ENCODE peak calls at places on chromosome 16, in four cellular contexts. One of them, this sample, is unnamed.

GRCh38 chr16:84484579-84485254 is 19.7 kb downstream of the MEAK7 start:
- DNase-seq in activated T-cell treated with anti-CD3 and anti-CD28 coated beads, Interleukin-2, amount 50 U/mL, for 4 hours: no peak
- DNase-seq in IMR-90: peak
- DNase-seq in AG09319: no peak
- DNase-seq in this sample: no peak

GRCh38 chr16:68445458-68445857 is 2.9 kb downstream of the SMPD3 start:
- DNase-seq in activated T-cell treated with anti-CD3 and anti-CD28 coated beads, Interleukin-2, amount 50 U/mL, for 4 hours: no peak
- DNase-seq in IMR-90: peak
- DNase-seq in AG09319: no peak
- DNase-seq in this sample: no peak

GRCh38 chr16:87375426-87376135 is 8.0 kb downstream of the FBXO31 start:
- DNase-seq in activated T-cell treated with anti-CD3 and anti-CD28 coated beads, Interleukin-2, amount 50 U/mL, for 4 hours: no peak
- DNase-seq in IMR-90: peak
- DNase-seq in AG09319: no peak
- DNase-seq in this sample: no peak

GRCh38 chr16:88805340-88805715 is 1.7 kb downstream of the CDT1 start:
- DNase-seq in activated T-cell treated with anti-CD3 and anti-CD28 coated beads, Interleukin-2, amount 50 U/mL, for 4 hours: no peak
- DNase-seq in IMR-90: no peak
- DNase-seq in AG09319: no peak
- DNase-seq in this sample: no peak

GRCh38 chr16:80968386-80969113 is 38.1 kb downstream of the CMC2 start:
- DNase-seq in activated T-cell treated with anti-CD3 and anti-CD28 coated beads, Interleukin-2, amount 50 U/mL, for 4 hours: no peak
- DNase-seq in IMR-90: peak
- DNase-seq in AG09319: no peak
- DNase-seq in this sample: no peak

GRCh38 chr16:3810818-3811217 is 69.7 kb downstream of the CREBBP start:
- DNase-seq in activated T-cell treated with anti-CD3 and anti-CD28 coated beads, Interleukin-2, amount 50 U/mL, for 4 hours: no peak
- DNase-seq in IMR-90: no peak
- DNase-seq in AG09319: no peak
- DNase-seq in this sample: no peak

GRCh38 chr16:1363501-1364041 is 11.8 kb downstream of the GNPTG start:
- DNase-seq in activated T-cell treated with anti-CD3 and anti-CD28 coated beads, Interleukin-2, amount 50 U/mL, for 4 hours: peak
- DNase-seq in IMR-90: peak
- DNase-seq in AG09319: no peak
- DNase-seq in this sample: no peak

GRCh38 chr16:61730997-61731396 is 305.2 kb downstream of the CDH8 start:
- DNase-seq in activated T-cell treated with anti-CD3 and anti-CD28 coated beads, Interleukin-2, amount 50 U/mL, for 4 hours: no peak
- DNase-seq in IMR-90: no peak
- DNase-seq in AG09319: no peak
- DNase-seq in this sample: no peak

GRCh38 chr16:89113152-89113547 is 19.5 kb downstream of the ACSF3 start:
- DNase-seq in activated T-cell treated with anti-CD3 and anti-CD28 coated beads, Interleukin-2, amount 50 U/mL, for 4 hours: no peak
- DNase-seq in IMR-90: no peak
- DNase-seq in AG09319: no peak
- DNase-seq in this sample: no peak

GRCh38 chr16:3838600-3839401 is 41.7 kb downstream of the CREBBP start:
- DNase-seq in activated T-cell treated with anti-CD3 and anti-CD28 coated beads, Interleukin-2, amount 50 U/mL, for 4 hours: no peak
- DNase-seq in IMR-90: peak
- DNase-seq in AG09319: no peak
- DNase-seq in this sample: no peak

GRCh38 chr16:48076455-48077012 is 79.3 kb downstream of the ABCC12 start:
- DNase-seq in activated T-cell treated with anti-CD3 and anti-CD28 coated beads, Interleukin-2, amount 50 U/mL, for 4 hours: no peak
- DNase-seq in IMR-90: peak
- DNase-seq in AG09319: no peak
- DNase-seq in this sample: no peak

GRCh38 chr16:85593503-85594195 is 19.5 kb upstream of the GSE1 start:
- DNase-seq in activated T-cell treated with anti-CD3 and anti-CD28 coated beads, Interleukin-2, amount 50 U/mL, for 4 hours: no peak
- DNase-seq in IMR-90: no peak
- DNase-seq in AG09319: no peak
- DNase-seq in this sample: no peak

GRCh38 chr16:47884131-47884725 is 271.6 kb downstream of the ABCC12 start:
- DNase-seq in activated T-cell treated with anti-CD3 and anti-CD28 coated beads, Interleukin-2, amount 50 U/mL, for 4 hours: no peak
- DNase-seq in IMR-90: no peak
- DNase-seq in AG09319: no peak
- DNase-seq in this sample: no peak

GRCh38 chr16:82730901-82731300 is 104.1 kb downstream of the CDH13 start:
- DNase-seq in activated T-cell treated with anti-CD3 and anti-CD28 coated beads, Interleukin-2, amount 50 U/mL, for 4 hours: no peak
- DNase-seq in IMR-90: no peak
- DNase-seq in AG09319: peak
- DNase-seq in this sample: no peak

GRCh38 chr16:11792404-11793260 is 4.4 kb downstream of the ZC3H7A start:
- DNase-seq in activated T-cell treated with anti-CD3 and anti-CD28 coated beads, Interleukin-2, amount 50 U/mL, for 4 hours: no peak
- DNase-seq in IMR-90: no peak
- DNase-seq in AG09319: no peak
- DNase-seq in this sample: no peak

GRCh38 chr16:1481906-1482835 is 6.6 kb downstream of the PTX4 start:
- DNase-seq in activated T-cell treated with anti-CD3 and anti-CD28 coated beads, Interleukin-2, amount 50 U/mL, for 4 hours: no peak
- DNase-seq in IMR-90: peak
- DNase-seq in AG09319: no peak
- DNase-seq in this sample: peak

GRCh38 chr16:12120982-12121652 is 144.6 kb downstream of the SNX29 start:
- DNase-seq in activated T-cell treated with anti-CD3 and anti-CD28 coated beads, Interleukin-2, amount 50 U/mL, for 4 hours: no peak
- DNase-seq in IMR-90: no peak
- DNase-seq in AG09319: no peak
- DNase-seq in this sample: no peak

GRCh38 chr16:30649725-30650368 is 913 bp upstream of the PRR14 start:
- DNase-seq in activated T-cell treated with anti-CD3 and anti-CD28 coated beads, Interleukin-2, amount 50 U/mL, for 4 hours: peak
- DNase-seq in IMR-90: no peak
- DNase-seq in AG09319: no peak
- DNase-seq in this sample: no peak